ENCODE peak calls at places on chromosome 16, in five cellular contexts. G is ovary, Q is tibial nerve, U is GM23338, D is WERI-Rb-1. B is an unnamed sample. For H3K36me3, the result is how much of the 10 kb centered on the place peaks cover.

GRCh38 chr16:6016530-6017184 is 919.1 kb upstream of the EEF2KMT start:
- DNase-seq in G (no peak), Q (no peak), U (peak), D (peak), B (no peak)

GRCh38 chr16:88131256-88131655 is 180.0 kb downstream of the BANP start:
- DNase-seq in G (no peak), Q (no peak), U (no peak), D (no peak), B (no peak)

GRCh38 chr16:51133130-51133529 is 17.9 kb downstream of the SALL1 start:
- DNase-seq in G (no peak), Q (no peak), U (no peak), D (peak), B (no peak)

GRCh38 chr16:88130681-88131080 is 179.4 kb downstream of the BANP start:
- DNase-seq in G (no peak), Q (no peak), U (no peak), D (no peak), B (no peak)

GRCh38 chr16:89581861-89582563 is 6.5 kb downstream of the CPNE7 start:
- DNase-seq in G (no peak), Q (no peak), U (no peak), D (no peak), B (no peak)

GRCh38 chr16:52450906-52451305 is 96.0 kb downstream of the TOX3 start:
- DNase-seq in G (no peak), Q (no peak), U (no peak), D (no peak), B (no peak)

GRCh38 chr16:89140401-89140800 is 31.1 kb upstream of the CDH15 start:
- DNase-seq in G (peak), Q (no peak), U (no peak), D (no peak), B (no peak)

GRCh38 chr16:20957153-20957552 is 56.6 kb downstream of the LYRM1 start:
- DNase-seq in G (no peak), Q (no peak), U (no peak), D (no peak), B (no peak)

GRCh38 chr16:48526058-48526957 is 83.7 kb downstream of the N4BP1 start:
- DNase-seq in G (no peak), Q (no peak), U (peak), D (peak), B (no peak)

GRCh38 chr16:28181557-28181914 is 30.2 kb downstream of the XPO6 start:
- DNase-seq in G (no peak), Q (no peak), U (no peak), D (no peak), B (peak)

GRCh38 chr16:50547340-50547865 is 793 bp upstream of the NKD1 start:
- DNase-seq in G (peak), Q (no peak), U (peak), D (peak), B (no peak)

GRCh38 chr16:77599793-77600415 is 122.4 kb upstream of the NUDT7 start:
- DNase-seq in G (no peak), Q (no peak), U (peak), D (peak), B (no peak)

GRCh38 chr16:720507-720989 is 398 bp upstream of the ANTKMT start:
- DNase-seq in G (peak), Q (no peak), U (peak), D (peak), B (no peak)

GRCh38 chr16:1158456-1159324 is 5.8 kb downstream of the CACNA1H start:
- DNase-seq in G (peak), Q (no peak), U (peak), D (peak), B (no peak)

GRCh38 chr16:11140466-11140865 is 115.5 kb downstream of the SOCS1 start:
- DNase-seq in G (no peak), Q (no peak), U (no peak), D (no peak), B (no peak)

GRCh38 chr16:72985148-72985882 is 62.6 kb downstream of the ZFHX3 start:
- DNase-seq in G (no peak), Q (peak), U (no peak), D (no peak), B (peak)

GRCh38 chr16:76910931-76911330 is 280.1 kb upstream of the MON1B start:
- DNase-seq in G (no peak), Q (no peak), U (no peak), D (no peak), B (no peak)

GRCh38 chr16:85146922-85147651 is 34.8 kb upstream of the CIBAR2 start:
- DNase-seq in G (peak), Q (no peak), U (no peak), D (peak), B (no peak)

GRCh38 chr16:89827383-89828198 is 684 bp upstream of the SPIRE2 start:
- DNase-seq in G (peak), Q (no peak), U (peak), D (peak), B (no peak)

GRCh38 chr16:15810411-15810810 is 46.4 kb downstream of the MYH11 start:
- DNase-seq in G (no peak), Q (no peak), U (no peak), D (no peak), B (peak)

GRCh38 chr16:81585785-81586184 is 141.2 kb downstream of the CMIP start:
- DNase-seq in G (no peak), Q (no peak), U (peak), D (peak), B (no peak)

GRCh38 chr16:4375717-4376116 is 4.1 kb downstream of the VASN start:
- DNase-seq in G (no peak), Q (no peak), U (no peak), D (no peak), B (no peak)
- H3K4me3 ChIP-seq in G (no peak), Q (no peak), U (no peak), D (no peak), B (peak)

DNA sequence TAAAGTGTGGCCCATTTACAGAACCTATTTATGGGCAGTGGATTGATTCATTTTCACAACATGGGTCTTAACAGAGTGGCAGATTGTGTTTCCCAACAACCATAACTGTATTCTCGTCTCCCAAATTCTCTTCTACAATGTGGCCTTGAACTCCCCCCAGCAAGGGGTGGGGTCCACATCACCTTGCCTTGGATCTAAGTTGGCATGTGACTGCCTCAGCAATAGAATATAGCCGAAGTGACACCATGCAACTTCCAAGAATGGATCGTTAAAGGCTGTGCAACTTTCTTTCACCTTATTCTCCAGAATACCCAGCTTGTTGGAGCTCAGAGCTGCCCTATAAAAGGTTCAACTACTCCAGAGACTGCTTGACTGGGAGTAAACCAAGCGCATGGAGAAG is 72.0 kb upstream of the CDH5 start:
- DNase-seq in G (no peak), Q (no peak), U (no peak), D (no peak), B (no peak)
- TF ChIP-seq CTCF in G (no peak), Q (no peak), U (no peak), D (no peak), B (no peak)

GRCh38 chr16:30655815-30656347 is 2.4 kb upstream of the FBRS start:
- DNase-seq in G (peak), Q (no peak), U (no peak), D (no peak), B (no peak)

GRCh38 chr16:30658731-30659506 is 688 bp downstream of the FBRS start:
- DNase-seq in G (peak), Q (peak), U (peak), D (no peak), B (peak)

GRCh38 chr16:30656388-30656787 is 1.8 kb upstream of the FBRS start:
- DNase-seq in G (no peak), Q (no peak), U (no peak), D (no peak), B (no peak)

GRCh38 chr16:30657866-30658730 is at the start of gene FBRS:
- DNase-seq in G (peak), Q (peak), U (peak), D (peak), B (peak)

DNA sequence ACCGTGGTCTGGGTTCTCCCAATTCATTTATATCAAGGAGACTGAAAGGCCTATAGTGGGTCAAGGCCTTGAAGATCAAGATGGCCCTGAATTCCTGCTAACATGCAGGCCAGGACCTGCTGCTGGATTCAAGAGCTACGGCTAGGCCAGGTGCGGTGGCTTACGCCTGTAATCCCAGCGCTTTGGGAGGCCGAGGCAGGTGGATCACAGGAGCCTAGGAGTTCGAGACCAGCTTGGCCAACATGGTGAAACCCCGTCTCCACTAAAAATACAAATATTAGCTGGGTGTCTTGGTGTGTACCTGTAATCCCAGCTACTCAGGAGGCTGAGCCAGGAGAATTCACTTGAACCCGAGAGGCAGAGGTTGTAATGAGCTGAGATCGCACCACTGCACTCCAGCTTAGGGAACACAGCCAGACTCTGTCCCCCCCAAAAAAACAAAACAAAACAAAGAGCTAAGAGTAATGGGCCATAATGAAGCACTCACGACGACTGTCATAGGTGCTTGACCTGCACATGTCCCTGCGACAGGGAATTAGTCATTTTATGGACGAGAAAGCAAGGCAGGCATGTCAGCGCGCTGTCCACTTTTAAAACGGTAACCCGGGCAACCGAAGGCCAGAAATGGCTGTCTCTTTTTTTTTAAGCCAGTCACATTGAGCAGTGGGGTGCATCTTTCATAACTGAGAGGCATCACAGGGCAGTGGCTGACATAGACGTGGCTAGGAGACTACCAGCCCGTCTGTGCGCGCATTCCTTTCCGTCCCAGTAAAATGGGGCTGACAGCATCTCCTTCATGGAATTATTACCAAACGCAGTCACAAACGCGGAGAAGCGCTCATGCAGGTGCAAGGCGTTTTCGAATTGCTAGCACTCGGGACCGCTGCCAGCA is 1.0 kb upstream of the FBRS start:
- DNase-seq in G (peak), Q (no peak), U (no peak), D (no peak), B (no peak)
- H3K36me3 ChIP-seq in G (under half), Q (half or more), U (under half), D (half or more), B (under half)

GRCh38 chr16:79644977-79645667 is 44.6 kb upstream of the MAF start:
- DNase-seq in G (no peak), Q (no peak), U (no peak), D (no peak), B (peak)
- H3K4me3 ChIP-seq in G (no peak), Q (no peak), U (no peak), D (no peak), B (no peak)

GRCh38 chr16:68707341-68708152 is 29.5 kb upstream of the CDH1 start:
- DNase-seq in G (no peak), Q (no peak), U (peak), D (no peak), B (no peak)
- TF ChIP-seq CTCF in G (no peak), Q (no peak), U (peak), D (peak), B (peak)

DNA sequence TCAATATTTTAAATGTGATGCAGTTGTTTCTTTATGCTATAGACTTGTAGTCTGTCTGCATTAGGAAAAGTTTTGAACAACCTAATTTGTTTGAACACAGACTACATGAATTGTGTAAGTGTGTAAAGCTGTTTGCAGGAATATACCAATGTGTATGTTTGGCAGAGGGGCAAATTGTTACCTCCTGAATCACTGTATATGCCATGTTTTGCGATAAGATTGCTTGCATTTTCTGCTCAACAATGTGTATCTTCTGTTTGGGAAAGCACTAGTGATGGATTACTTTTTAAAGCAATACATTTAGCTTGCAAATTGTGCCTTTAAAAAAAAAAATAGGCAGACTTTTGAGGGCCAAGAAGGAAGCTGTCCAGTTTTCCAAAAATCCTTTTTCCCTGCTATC is 14.6 kb downstream of the RBBP6 start:
- DNase-seq in G (no peak), Q (no peak), U (no peak), D (no peak), B (no peak)
- H3K36me3 ChIP-seq in G (under half), Q (half or more), U (under half), D (half or more), B (under half)

DNA sequence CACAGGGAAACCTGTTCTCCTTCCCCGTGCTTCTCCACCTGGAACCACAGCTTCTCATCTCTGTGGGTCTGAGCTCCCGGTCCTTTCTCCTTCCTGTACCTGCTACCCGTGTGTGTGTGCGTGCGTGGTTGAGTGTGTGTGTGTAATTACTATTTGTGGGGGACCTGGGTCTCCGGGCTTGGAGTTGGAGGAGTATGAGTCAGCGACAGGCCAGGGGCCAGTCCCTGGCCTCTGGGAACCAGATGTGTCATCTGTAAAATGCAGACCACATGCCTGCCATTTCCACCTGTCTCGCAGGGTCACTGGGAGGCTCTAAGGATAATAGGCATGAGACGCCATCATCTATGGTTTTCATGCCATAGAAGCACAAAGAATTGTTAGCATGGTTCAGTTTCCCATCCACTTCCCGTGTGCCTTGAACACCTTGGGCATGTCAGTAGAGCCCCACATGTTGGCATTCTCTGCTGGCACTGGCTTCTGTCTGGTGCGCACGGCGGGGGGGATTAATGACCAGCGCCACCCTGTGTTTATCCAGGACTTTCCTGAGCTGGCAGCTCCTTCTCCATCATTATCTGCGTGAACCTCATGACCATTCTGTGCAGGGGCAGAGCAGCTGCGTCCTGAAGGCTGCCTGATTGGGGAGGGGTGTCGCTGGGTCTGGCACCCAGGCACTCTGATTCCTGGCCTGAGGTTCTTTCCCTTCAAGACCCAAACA is 1.5 kb downstream of the ZNF205 start:
- DNase-seq in G (no peak), Q (no peak), U (no peak), D (no peak), B (no peak)
- H3K4me3 ChIP-seq in G (peak), Q (peak), U (peak), D (no peak), B (peak)

DNA sequence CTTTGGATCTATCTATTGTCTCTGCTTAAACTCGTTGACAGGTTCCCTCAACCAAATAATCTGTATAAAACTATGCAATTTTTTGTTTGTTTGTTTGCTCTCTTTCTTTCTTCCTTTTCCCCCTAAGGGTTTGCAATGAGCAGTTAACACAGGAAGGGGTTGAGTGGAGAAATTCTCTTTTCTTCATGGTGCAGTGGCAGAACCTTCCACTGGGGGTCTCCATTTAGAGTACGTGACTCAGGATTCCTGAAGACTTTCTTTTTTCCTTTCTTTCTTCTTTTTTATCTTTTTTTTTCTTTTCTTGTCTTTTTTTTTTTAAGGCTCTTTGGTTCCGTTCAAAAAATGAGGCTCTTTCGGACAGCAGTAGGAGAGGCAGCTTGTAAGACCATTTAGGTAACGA is 19.5 kb upstream of the RBFOX1 start:
- DNase-seq in G (no peak), Q (no peak), U (peak), D (peak), B (no peak)
- TF ChIP-seq CTCF in G (no peak), Q (no peak), U (peak), D (peak), B (no peak)